ENCODE peak calls at places on chromosomes 4 and X, in ten cellular contexts. T is natural killer cell; L is Right ventricle myocardium inferior; W is IMR-90; R is upper lobe of right lung; K is activated CD8-positive, alpha-beta memory T cell treated with anti-CD3 and anti-CD28 coated beads, Interleukin-2, amount 10 ng/mL, durations not matched to agents 7 days and 5 days; S is GM23338; U is RWPE2; B is activated CD8-positive, alpha-beta T cell treated with anti-CD3 and anti-CD28 coated beads for 36 hours; J is activated T-cell treated with anti-CD3 and anti-CD28 coated beads, Interleukin-2, amount 50 U/mL, for 72 hours. G is an unnamed sample.

GRCh38 chr4:26822546-26822945 is 38.1 kb upstream of the STIM2 start:
- ATAC-seq in T (peak), L (no peak), W (no peak), R (peak), K (peak), S (no peak), U (no peak), B (peak), J (peak), G (peak)

GRCh38 chr4:71202703-71203102 is 136.1 kb upstream of the SLC4A4 start:
- ATAC-seq in T (no peak), L (no peak), W (no peak), R (no peak), K (no peak), S (no peak), U (no peak), B (no peak), J (no peak), G (no peak)

GRCh38 chrX:46978341-46979291 is 66.4 kb downstream of the JADE3 start:
- ATAC-seq in T (peak), L (no peak), W (peak), R (peak), K (peak), S (peak), U (peak), B (peak), J (peak), G (peak)

GRCh38 chr4:76704133-76704881 is 193.6 kb downstream of the SOWAHB start:
- ATAC-seq in T (no peak), L (peak), W (peak), R (peak), K (no peak), S (peak), U (peak), B (no peak), J (no peak), G (no peak)

GRCh38 chr4:34250562-34250961 is 1993.8 kb downstream of the ARAP2 start:
- ATAC-seq in T (no peak), L (no peak), W (no peak), R (no peak), K (no peak), S (no peak), U (peak), B (no peak), J (no peak), G (no peak)

GRCh38 chrX:150983526-150984163 is 510 bp downstream of the HMGB3 start:
- ATAC-seq in T (peak), L (no peak), W (peak), R (no peak), K (peak), S (no peak), U (no peak), B (no peak), J (peak), G (no peak)

GRCh38 chrX:46294234-46294633 is 251.0 kb downstream of the ZNF674 start:
- ATAC-seq in T (no peak), L (no peak), W (no peak), R (no peak), K (no peak), S (no peak), U (no peak), B (no peak), J (no peak), G (no peak)

GRCh38 chr4:115580901-115581300 is 467.5 kb upstream of the NDST4 start:
- ATAC-seq in T (no peak), L (no peak), W (no peak), R (no peak), K (no peak), S (no peak), U (no peak), B (no peak), J (no peak), G (no peak)

GRCh38 chrX:44874481-44875184 is 1.6 kb downstream of the KDM6A start:
- ATAC-seq in T (peak), L (no peak), W (peak), R (no peak), K (no peak), S (no peak), U (peak), B (peak), J (no peak), G (no peak)

GRCh38 chr4:98151145-98151929 is 8.1 kb upstream of the STPG2 start:
- ATAC-seq in T (peak), L (no peak), W (no peak), R (no peak), K (peak), S (no peak), U (no peak), B (no peak), J (no peak), G (peak)